ENCODE peak calls at places on chromosomes 5 and 9, in five cellular contexts. H is cardiac muscle cell, R is HepG2, I is IMR-90, P is tibial artery. B is an unnamed sample.

GRCh38 chr5:150429410-150429873 is 16.7 kb upstream of the CD74 start:
- DNase-seq in H (no peak), R (no peak), I (no peak), P (no peak), B (peak; percentile 58)

GRCh38 chr5:115246361-115246991 is 16.2 kb downstream of the PGGT1B start:
- DNase-seq in H (peak; percentile 58), R (peak; percentile 49), I (peak; percentile 48), P (no peak), B (no peak)

GRCh38 chr5:31593676-31594075 is 45.3 kb upstream of the PDZD2 start:
- DNase-seq in H (no peak), R (no peak), I (no peak), P (no peak), B (no peak)

GRCh38 chr9:125659201-125659840 is 47.7 kb downstream of the MAPKAP1 start:
- DNase-seq in H (no peak), R (no peak), I (peak; percentile 38), P (no peak), B (no peak)

GRCh38 chr9:114434878-114435311 is 47.1 kb upstream of the AKNA start:
- DNase-seq in H (peak; percentile 58), R (peak; percentile 33), I (peak; percentile 37), P (no peak), B (no peak)

GRCh38 chr5:135240781-135241360 is 158.2 kb downstream of the MACROH2A1 start:
- DNase-seq in H (no peak), R (no peak), I (no peak), P (peak; percentile 41), B (no peak)

GRCh38 chr9:124659099-124659659 is 111.9 kb downstream of the NR6A1 start:
- DNase-seq in H (peak; percentile 96), R (peak; percentile 93), I (peak; percentile 97), P (peak; percentile 78), B (peak; percentile 71)

GRCh38 chr9:129320575-129321311 is 142.7 kb upstream of the IER5L start:
- DNase-seq in H (peak; percentile 92), R (peak; percentile 63), I (peak; percentile 82), P (peak; percentile 88), B (peak; percentile 59)

GRCh38 chr9:87498046-87498815 is 564 bp downstream of the DAPK1 start:
- DNase-seq in H (peak; percentile 63), R (peak; percentile 48), I (no peak), P (peak; percentile 70), B (no peak)

GRCh38 chr5:167561796-167562195 is 729.6 kb upstream of the WWC1 start:
- DNase-seq in H (no peak), R (no peak), I (no peak), P (no peak), B (no peak)

GRCh38 chr5:167570431-167570830 is 721.0 kb upstream of the WWC1 start:
- DNase-seq in H (no peak), R (no peak), I (no peak), P (no peak), B (no peak)

GRCh38 chr5:167565555-167565954 is 725.9 kb upstream of the WWC1 start:
- DNase-seq in H (peak; percentile 45), R (no peak), I (peak; percentile 20), P (no peak), B (no peak)
- TF ChIP-seq CTCF in H (peak; percentile 40), R (no peak), I (peak; percentile 49), P (peak; percentile 7), B (no peak)

GRCh38 chr5:34543687-34544086 is 112.4 kb upstream of the RAI14 start:
- DNase-seq in H (no peak), R (no peak), I (no peak), P (no peak), B (no peak)
- H3K9me3 ChIP-seq in H (no peaks in the 10 kb centered on the region), R (peaks cover 22% of the 10 kb centered on the region), I (peaks cover 9% of the 10 kb centered on the region), P (no peaks in the 10 kb centered on the region), B (peaks cover 9% of the 10 kb centered on the region)

GRCh38 chr9:110391826-110392485 is 54.3 kb upstream of the TXNDC8 start:
- DNase-seq in H (no peak), R (no peak), I (no peak), P (no peak), B (no peak)

GRCh38 chr9:110383491-110383890 is 45.8 kb upstream of the TXNDC8 start:
- DNase-seq in H (no peak), R (no peak), I (no peak), P (no peak), B (no peak)

GRCh38 chr9:110389148-110389783 is 51.6 kb upstream of the TXNDC8 start:
- DNase-seq in H (no peak), R (no peak), I (no peak), P (no peak), B (no peak)
- TF ChIP-seq CTCF in H (no peak), R (no peak), I (no peak), P (no peak), B (no peak)

DNA sequence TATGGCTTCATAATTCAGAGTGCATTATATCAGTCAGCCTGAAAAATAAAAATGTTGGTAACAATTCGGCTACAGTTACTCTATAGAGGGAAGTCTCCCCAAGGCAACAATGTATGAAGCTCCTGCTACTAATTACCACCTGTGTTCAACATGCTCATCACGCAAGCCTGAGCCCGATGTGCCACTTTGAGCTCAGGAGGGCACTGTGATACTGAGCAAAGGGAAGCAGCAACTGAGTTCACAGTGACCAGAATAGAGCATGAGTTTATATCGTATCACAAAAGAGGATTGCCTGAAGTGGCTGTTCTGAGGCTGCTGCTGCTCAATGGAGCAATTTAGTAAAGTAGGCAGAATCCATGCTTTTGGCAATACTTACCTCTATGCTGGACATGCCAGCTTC is 202.0 kb upstream of the HAPLN1 start:
- DNase-seq in H (no peak), R (no peak), I (no peak), P (no peak), B (no peak)
- H3K9me3 ChIP-seq in H (no peaks in the 10 kb centered on the region), R (no peaks in the 10 kb centered on the region), I (peaks cover 2% of the 10 kb centered on the region), P (no peaks in the 10 kb centered on the region), B (peaks cover 5% of the 10 kb centered on the region)

GRCh38 chr5:5276471-5276870 is 136.3 kb downstream of the ADAMTS16 start:
- DNase-seq in H (peak; percentile 22), R (no peak), I (no peak), P (no peak), B (no peak)

GRCh38 chr5:5273398-5273797 is 133.3 kb downstream of the ADAMTS16 start:
- DNase-seq in H (no peak), R (no peak), I (no peak), P (no peak), B (no peak)

GRCh38 chr5:5277118-5277517 is 137.0 kb downstream of the ADAMTS16 start:
- DNase-seq in H (no peak), R (no peak), I (no peak), P (no peak), B (no peak)

GRCh38 chr5:5273976-5274375 is 133.8 kb downstream of the ADAMTS16 start:
- DNase-seq in H (no peak), R (no peak), I (no peak), P (no peak), B (no peak)

GRCh38 chr5:5275211-5275610 is 135.1 kb downstream of the ADAMTS16 start:
- DNase-seq in H (no peak), R (no peak), I (no peak), P (no peak), B (no peak)
- TF ChIP-seq CTCF in H (no peak), R (no peak), I (no peak), P (no peak), B (no peak)

B was measured in Peyer's patch.